ENCODE peak calls at places on chromosomes 12 and 14, in five cellular contexts. J is NCI-H524; X is stimulated activated CD4-positive, alpha-beta T cell treated with anti-CD3 and anti-CD28 coated beads, Interleukin-12 subunit alpha, Interleukin-12 subunit beta, amount 100 ng/mL, for 48 hours; N is PC-3; L is upper lobe of left lung. H is an unnamed sample.

GRCh38 chr14:54706768-54707167 is 139.8 kb downstream of the SAMD4A start:
- DNase-seq in X (no peak), L (no peak), J (no peak), N (no peak), H (no peak)

GRCh38 chr12:6925239-6925542 is 2.6 kb upstream of the ATN1 start:
- DNase-seq in X (no peak), N (no peak), L (no peak), J (no peak), H (peak)

GRCh38 chr14:104107611-104108569 is 22.4 kb downstream of the ASPG start:
- DNase-seq in L (peak), N (peak), J (no peak), X (no peak), H (no peak)

GRCh38 chr12:22453511-22453910 is 90.8 kb downstream of the C2CD5 start:
- DNase-seq in X (no peak), L (no peak), N (no peak), J (no peak), H (no peak)

GRCh38 chr12:8145754-8146415 is 10.9 kb upstream of the ZNF705A start:
- DNase-seq in N (no peak), J (no peak), X (no peak), L (peak), H (peak)

GRCh38 chr12:11885261-11886038 is 185.3 kb upstream of the BCL2L14 start:
- DNase-seq in N (peak), L (no peak), X (no peak), J (no peak), H (no peak)

GRCh38 chr14:52328286-52328685 is 14.2 kb downstream of the PTGER2 start:
- DNase-seq in N (peak), X (no peak), L (no peak), J (no peak), H (no peak)

GRCh38 chr12:80269953-80270552 is 170.7 kb downstream of the OTOGL start:
- DNase-seq in N (peak), J (no peak), L (no peak), X (no peak), H (no peak)

GRCh38 chr14:26526132-26526531 is 71.7 kb downstream of the NOVA1 start:
- DNase-seq in L (no peak), N (no peak), J (no peak), X (no peak), H (no peak)

GRCh38 chr14:29734732-29735131 is 192.9 kb downstream of the PRKD1 start:
- DNase-seq in X (no peak), N (no peak), L (no peak), J (no peak), H (no peak)

GRCh38 chr12:106054016-106054415 is 84.7 kb downstream of the NUAK1 start:
- DNase-seq in N (no peak), X (no peak), J (no peak), L (no peak), H (no peak)

GRCh38 chr14:106694638-106695393 is 1168.4 kb downstream of the TMEM121 start:
- DNase-seq in J (no peak), X (peak), L (peak), N (no peak), H (no peak)

GRCh38 chr12:94255428-94255827 is 107.1 kb downstream of the PLXNC1 start:
- DNase-seq in L (no peak), N (no peak), J (no peak), X (no peak), H (no peak)

GRCh38 chr12:115660211-115660805 is 617.2 kb downstream of the MED13L start:
- DNase-seq in N (peak), L (no peak), X (no peak), J (no peak), H (no peak)